ENCODE peak calls at places on chromosomes 5 and 9, in five cellular contexts. One of them, this sample, is unnamed.

GRCh38 chr5:160054047-160054446 is 45.1 kb downstream of the TTC1 start:
- DNase-seq in substantia nigra: no peak
- DNase-seq in OCI-LY7: no peak
- DNase-seq in HTR-8/SVneo: no peak
- DNase-seq in fibroblast of the conjunctiva: no peak
- DNase-seq in this sample: no peak

GRCh38 chr9:110900451-110900850 is 137.8 kb downstream of the LPAR1 start:
- DNase-seq in substantia nigra: no peak
- DNase-seq in OCI-LY7: no peak
- DNase-seq in HTR-8/SVneo: no peak
- DNase-seq in fibroblast of the conjunctiva: no peak
- DNase-seq in this sample: no peak

GRCh38 chr5:57407391-57407790 is 75.2 kb downstream of the ACTBL2 start:
- DNase-seq in substantia nigra: no peak
- DNase-seq in OCI-LY7: no peak
- DNase-seq in HTR-8/SVneo: no peak
- DNase-seq in fibroblast of the conjunctiva: no peak
- DNase-seq in this sample: no peak

GRCh38 chr5:151199581-151200185 is 24.2 kb downstream of the CCDC69 start:
- DNase-seq in substantia nigra: no peak
- DNase-seq in OCI-LY7: no peak
- DNase-seq in HTR-8/SVneo: no peak
- DNase-seq in fibroblast of the conjunctiva: no peak
- DNase-seq in this sample: no peak

GRCh38 chr5:116524966-116525365 is 49.7 kb downstream of the SEMA6A start:
- DNase-seq in substantia nigra: no peak
- DNase-seq in OCI-LY7: no peak
- DNase-seq in HTR-8/SVneo: no peak
- DNase-seq in fibroblast of the conjunctiva: no peak
- DNase-seq in this sample: no peak

GRCh38 chr5:43073597-43074546 is 33.8 kb upstream of the ANXA2R start:
- DNase-seq in substantia nigra: no peak
- DNase-seq in OCI-LY7: peak
- DNase-seq in HTR-8/SVneo: peak
- DNase-seq in fibroblast of the conjunctiva: no peak
- DNase-seq in this sample: peak

GRCh38 chr5:178113141-178113787 is at the start of gene N4BP3:
- DNase-seq in substantia nigra: no peak
- DNase-seq in OCI-LY7: peak
- DNase-seq in HTR-8/SVneo: peak
- DNase-seq in fibroblast of the conjunctiva: no peak
- DNase-seq in this sample: peak

GRCh38 chr5:76299592-76299991 is 103.5 kb upstream of the IQGAP2 start:
- DNase-seq in substantia nigra: no peak
- DNase-seq in OCI-LY7: no peak
- DNase-seq in HTR-8/SVneo: no peak
- DNase-seq in fibroblast of the conjunctiva: no peak
- DNase-seq in this sample: no peak

GRCh38 chr5:27130587-27130986 is 92.2 kb upstream of the CDH9 start:
- DNase-seq in substantia nigra: no peak
- DNase-seq in OCI-LY7: no peak
- DNase-seq in HTR-8/SVneo: no peak
- DNase-seq in fibroblast of the conjunctiva: no peak
- DNase-seq in this sample: no peak

GRCh38 chr9:134360897-134361296 is 34.6 kb downstream of the RXRA start:
- DNase-seq in substantia nigra: no peak
- DNase-seq in OCI-LY7: no peak
- DNase-seq in HTR-8/SVneo: no peak
- DNase-seq in fibroblast of the conjunctiva: no peak
- DNase-seq in this sample: no peak

GRCh38 chr9:10127867-10128266 is 484.9 kb downstream of the PTPRD start:
- DNase-seq in substantia nigra: no peak
- DNase-seq in OCI-LY7: no peak
- DNase-seq in HTR-8/SVneo: no peak
- DNase-seq in fibroblast of the conjunctiva: no peak
- DNase-seq in this sample: no peak

GRCh38 chr5:54243483-54244080 is 66.8 kb downstream of the ARL15 start:
- DNase-seq in substantia nigra: no peak
- DNase-seq in OCI-LY7: peak
- DNase-seq in HTR-8/SVneo: peak
- DNase-seq in fibroblast of the conjunctiva: no peak
- DNase-seq in this sample: no peak

GRCh38 chr5:178120661-178121357 is 7.5 kb downstream of the N4BP3 start:
- DNase-seq in substantia nigra: peak
- DNase-seq in OCI-LY7: peak
- DNase-seq in HTR-8/SVneo: no peak
- DNase-seq in fibroblast of the conjunctiva: peak
- DNase-seq in this sample: no peak

GRCh38 chr5:112479418-112479817 is 60.3 kb upstream of the EPB41L4A start:
- DNase-seq in substantia nigra: no peak
- DNase-seq in OCI-LY7: no peak
- DNase-seq in HTR-8/SVneo: peak
- DNase-seq in fibroblast of the conjunctiva: no peak
- DNase-seq in this sample: no peak

GRCh38 chr9:130172161-130172857 is at the start of gene NCS1:
- DNase-seq in substantia nigra: peak
- DNase-seq in OCI-LY7: no peak
- DNase-seq in HTR-8/SVneo: peak
- DNase-seq in fibroblast of the conjunctiva: peak
- DNase-seq in this sample: no peak

GRCh38 chr5:95068952-95069351 is 215.9 kb downstream of the MCTP1 start:
- DNase-seq in substantia nigra: no peak
- DNase-seq in OCI-LY7: no peak
- DNase-seq in HTR-8/SVneo: no peak
- DNase-seq in fibroblast of the conjunctiva: no peak
- DNase-seq in this sample: no peak

GRCh38 chr9:88988796-88989641 is 2.2 kb upstream of the S1PR3 start:
- DNase-seq in substantia nigra: no peak
- DNase-seq in OCI-LY7: peak
- DNase-seq in HTR-8/SVneo: no peak
- DNase-seq in fibroblast of the conjunctiva: no peak
- DNase-seq in this sample: no peak

This sample was measured in NT2/D1.